ENCODE peak calls at places on chromosome 13, in seven cellular contexts. X is myocyte; Z is NCI-H1092 treated with DMSO at 0.1 percent for 48 hours; M is stimulated activated CD8-positive, alpha-beta memory T cell treated with anti-CD3 and anti-CD28 coated beads, Interleukin-4, amount 100 ng/mL, for 24 hours; I is activated naive CD4-positive, alpha-beta T cell treated with Interleukin-2 at 50 U/mL for 16 hours; E is cardiac fibroblast; H is stimulated activated CD4-positive, alpha-beta T cell treated with anti-CD3 and anti-CD28 coated beads, TNF-alpha, amount 100 ng/mL, for 24 hours. G is an unnamed sample.
A peak's percentile ranks its signal among the peaks of the same experiment; 100 is the strongest.

GRCh38 chr13:85853901-85854663 is 54.9 kb upstream of the SLITRK6 start:
- DNase-seq in Z (no peak), E (no peak), I (no peak), X (no peak), H (no peak), M (no peak), G (no peak)

GRCh38 chr13:20939662-20940061 is 37.1 kb upstream of the XPO4 start:
- DNase-seq in X (peak; percentile 33), E (no peak), M (no peak), H (no peak), Z (no peak), I (no peak), G (no peak)

GRCh38 chr13:31236211-31236786 is 36.5 kb downstream of the B3GLCT start:
- DNase-seq in Z (peak; percentile 15), I (no peak), M (no peak), E (peak; percentile 73), H (no peak), X (peak; percentile 41), G (no peak)

GRCh38 chr13:25067054-25067453 is 28.9 kb upstream of the PABPC3 start:
- DNase-seq in H (no peak), I (no peak), E (no peak), X (no peak), M (no peak), Z (no peak), G (no peak)

GRCh38 chr13:27411393-27411792 is 13.0 kb upstream of the GTF3A start:
- DNase-seq in M (no peak), E (no peak), X (no peak), Z (no peak), H (no peak), I (no peak), G (no peak)

GRCh38 chr13:30776661-30777060 is 41.3 kb downstream of the ALOX5AP start:
- DNase-seq in E (no peak), Z (no peak), M (no peak), H (no peak), X (no peak), I (no peak), G (no peak)

GRCh38 chr13:35848316-35848715 is 282.9 kb downstream of the DCLK1 start:
- DNase-seq in M (no peak), H (no peak), E (no peak), Z (no peak), X (no peak), I (no peak), G (no peak)

GRCh38 chr13:29509999-29510586 is 85.4 kb downstream of the SLC7A1 start:
- DNase-seq in M (no peak), Z (no peak), H (no peak), X (no peak), I (no peak), E (no peak), G (no peak)

GRCh38 chr13:46295531-46296464 is 84.1 kb downstream of the LRRC63 start:
- DNase-seq in H (no peak), I (peak; percentile 48), X (peak; percentile 42), Z (no peak), E (peak; percentile 96), M (peak; percentile 19), G (peak; percentile 45)

G was measured in lung.